ENCODE peak calls at places on chromosomes 1 and 21, in seven cellular contexts. B is dorsolateral prefrontal cortex, P is IMR-90, Q is foreskin fibroblast, S is lower lobe of right lung, W is cardiac muscle cell, V is left lung. Z is an unnamed sample.
A peak's percentile ranks its signal among the peaks of the same experiment; 100 is the strongest.

GRCh38 chr1:19704247-19705113 is 39.8 kb downstream of the HTR6 start:
- DNase-seq in W (peak; percentile 86), Q (peak; percentile 70), V (peak; percentile 57), S (peak; percentile 67), P (peak; percentile 69), B (peak; percentile 72), Z (peak; percentile 77)

GRCh38 chr1:228650946-228651345 is 84.3 kb upstream of the RHOU start:
- DNase-seq in W (no peak), Q (no peak), B (no peak), V (no peak), P (no peak), S (no peak), Z (no peak)

GRCh38 chr1:150464422-150464826 is 22.8 kb upstream of the TARS2 start:
- DNase-seq in W (peak; percentile 75), P (peak; percentile 63), V (peak; percentile 43), B (no peak), S (peak; percentile 66), Q (peak; percentile 37), Z (peak; percentile 77)

GRCh38 chr21:18443686-18444085 is 40.1 kb upstream of the TMPRSS15 start:
- DNase-seq in W (no peak), V (no peak), B (no peak), Q (no peak), P (no peak), S (no peak), Z (no peak)

GRCh38 chr1:115671176-115672062 is 29.6 kb downstream of the VANGL1 start:
- DNase-seq in Q (peak; percentile 16), P (peak; percentile 69), S (no peak), V (no peak), B (no peak), W (no peak), Z (peak; percentile 92)

GRCh38 chr1:52907068-52907811 is 14.3 kb downstream of the ECHDC2 start:
- DNase-seq in P (peak; percentile 28), V (no peak), B (no peak), W (no peak), Q (no peak), S (no peak), Z (peak; percentile 58)

GRCh38 chr1:193355179-193355578 is 168.8 kb upstream of the B3GALT2 start:
- DNase-seq in Q (peak; percentile 41), P (peak; percentile 51), S (no peak), V (no peak), W (no peak), B (no peak), Z (peak; percentile 58)

GRCh38 chr1:186722711-186723309 is 42.6 kb upstream of the PTGS2 start:
- DNase-seq in B (no peak), S (no peak), Q (peak; percentile 26), W (peak; percentile 47), V (no peak), P (peak; percentile 52), Z (peak; percentile 63)

GRCh38 chr1:12203216-12204007 is 26.4 kb upstream of the VPS13D start:
- DNase-seq in W (no peak), S (no peak), Q (no peak), V (no peak), P (no peak), B (no peak), Z (peak; percentile 18)

GRCh38 chr1:227765261-227766014 is 30.2 kb downstream of the SNAP47 start:
- DNase-seq in B (no peak), P (no peak), S (peak; percentile 27), Q (no peak), V (no peak), W (no peak), Z (no peak)

GRCh38 chr1:116855788-116856187 is 53.9 kb upstream of the PTGFRN start:
- DNase-seq in Q (peak; percentile 82), S (no peak), B (no peak), W (no peak), V (no peak), P (peak; percentile 39), Z (no peak)

GRCh38 chr1:114227059-114227458 is 73.4 kb upstream of the SYT6 start:
- DNase-seq in Q (no peak), P (no peak), W (no peak), B (no peak), S (no peak), V (no peak), Z (no peak)

GRCh38 chr1:170731566-170732261 is 67.8 kb downstream of the PRRX1 start:
- DNase-seq in B (no peak), W (no peak), Q (no peak), S (no peak), V (no peak), P (no peak), Z (no peak)

GRCh38 chr1:171566467-171566866 is 55.6 kb upstream of the MYOCOS start:
- DNase-seq in S (no peak), W (no peak), B (no peak), P (no peak), Q (no peak), V (no peak), Z (no peak)

GRCh38 chr1:241536969-241537368 is 4.8 kb downstream of the KMO start:
- DNase-seq in B (no peak), V (no peak), W (no peak), S (no peak), P (no peak), Q (no peak), Z (no peak)

GRCh38 chr1:41779350-41779749 is 139.4 kb downstream of the HIVEP3 start:
- DNase-seq in S (no peak), P (no peak), W (no peak), Q (no peak), V (no peak), B (no peak), Z (no peak)
- TF ChIP-seq CTCF in S (no peak), P (peak; percentile 27), W (peak; percentile 21), Q (peak; percentile 17), V (no peak), B (no peak), Z (no peak)

GRCh38 chr1:85203573-85204169 is 2.9 kb upstream of the SYDE2 start:
- DNase-seq in W (no peak), B (no peak), V (no peak), P (peak; percentile 22), Q (no peak), S (no peak), Z (no peak)
- H3K4me3 ChIP-seq in W (no peak overlapping the region), B (no peak overlapping the region), V (no peak overlapping the region), P (no peak overlapping the region), Q (no peak overlapping the region), S (no peak overlapping the region), Z (no peak overlapping the region)

DNA sequence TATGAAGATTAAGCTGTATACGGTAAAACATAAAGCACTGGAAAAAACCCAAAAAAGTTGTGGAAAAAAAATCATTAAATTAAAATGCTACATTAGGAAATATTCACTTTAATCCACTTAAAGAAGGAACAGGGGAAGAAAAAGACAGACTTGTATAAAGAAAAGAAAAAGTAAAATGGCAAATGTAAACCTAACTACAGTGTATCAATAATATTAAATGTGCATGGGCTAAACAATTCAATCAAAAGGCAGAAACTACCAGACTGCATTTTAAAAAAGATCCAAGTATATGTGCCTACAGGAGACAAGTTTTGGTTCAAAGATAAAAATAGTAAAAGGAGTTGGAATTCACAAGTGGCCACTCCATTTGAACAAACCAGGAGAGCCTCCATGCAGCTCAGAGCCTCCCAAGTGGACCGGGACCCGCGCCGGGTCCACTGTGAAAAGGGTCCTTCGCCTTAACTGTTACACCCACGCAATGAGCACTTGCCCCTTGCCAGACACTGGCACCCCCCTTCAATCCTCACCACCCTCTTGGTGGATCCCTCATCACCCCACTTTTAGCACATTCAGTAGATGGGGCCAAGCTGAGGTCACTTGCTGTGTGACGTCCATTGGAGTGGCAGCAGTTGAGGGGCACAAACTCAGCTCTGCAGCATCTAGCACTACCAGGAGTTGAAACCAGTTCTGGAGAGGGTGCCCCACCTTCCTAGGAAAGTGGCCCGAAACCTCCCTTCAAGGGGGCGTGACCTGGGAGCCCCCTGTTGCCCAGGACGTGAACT is 887 bp downstream of the C1orf174 start:
- DNase-seq in Q (no peak), V (no peak), P (no peak), S (no peak), B (no peak), W (peak; percentile 40), Z (peak; percentile 10)
- TF ChIP-seq CTCF in Q (peak; percentile 3), V (no peak), P (peak; percentile 4), S (no peak), B (no peak), W (no peak), Z (peak; percentile 12)

GRCh38 chr1:156129687-156130577 is 15.4 kb downstream of the LMNA start:
- DNase-seq in Q (peak; percentile 97), V (peak; percentile 93), B (peak; percentile 70), P (peak; percentile 97), W (peak; percentile 90), S (peak; percentile 88), Z (peak; percentile 98)
- H3K4me3 ChIP-seq in Q (peak overlapping the region; percentile 27), V (no peak overlapping the region), B (no peak overlapping the region), P (no peak overlapping the region), W (no peak overlapping the region), S (peak overlapping the region; percentile 24), Z (no peak overlapping the region)

GRCh38 chr1:156052862-156053769 is 482 bp downstream of the UBQLN4 start:
- DNase-seq in W (peak; percentile 84), S (peak; percentile 70), Q (peak; percentile 54), P (peak; percentile 69), V (peak; percentile 68), B (no peak), Z (peak; percentile 81)
- TF ChIP-seq CTCF in W (peak; percentile 31), S (peak; percentile 26), Q (peak; percentile 19), P (peak; percentile 40), V (no peak), B (no peak), Z (no peak)